ENCODE peak calls at places on chromosomes 16 and 17, in nine cellular contexts. C is transverse colon; X is colonic mucosa; N is H9; M is CD8-positive, alpha-beta T cell; T is stomach; D is A549; A is mucosa of descending colon; H is testis. Q is an unnamed sample.

GRCh38 chr16:14509675-14510132 is 120.4 kb downstream of the PARN start:
- DNase-seq in H (no peak), D (no peak), A (no peak), M (no peak), C (no peak), N (no peak), T (no peak), X (no peak), Q (no peak)

GRCh38 chr16:68469728-68470460 is 21.6 kb upstream of the SMPD3 start:
- DNase-seq in D (no peak), H (no peak), N (no peak), T (no peak), X (no peak), A (no peak), C (no peak), M (no peak), Q (no peak)

GRCh38 chr17:30956764-30957374 is 14.0 kb upstream of the RNF135 start:
- DNase-seq in D (no peak), X (no peak), H (no peak), C (no peak), M (no peak), N (peak; percentile 55), T (no peak), A (no peak), Q (no peak)

GRCh38 chr17:75909812-75910274 is 5.2 kb upstream of the MRPL38 start:
- DNase-seq in M (no peak), N (no peak), T (no peak), D (no peak), A (no peak), H (peak; percentile 85), X (no peak), C (no peak), Q (no peak)

GRCh38 chr17:44968225-44969143 is at the start of gene C1QL1:
- DNase-seq in A (peak; percentile 95), M (peak; percentile 82), H (peak; percentile 92), T (peak; percentile 92), X (peak; percentile 92), C (peak; percentile 92), N (peak; percentile 98), D (peak; percentile 90), Q (peak; percentile 94)

GRCh38 chr17:78915872-78916632 is 9.1 kb downstream of the TIMP2 start:
- DNase-seq in M (no peak), N (no peak), T (peak; percentile 42), X (peak; percentile 53), H (peak; percentile 60), D (peak; percentile 74), C (peak; percentile 55), A (peak; percentile 53), Q (peak; percentile 57)

GRCh38 chr17:78416791-78417530 is 38.5 kb downstream of the PGS1 start:
- DNase-seq in X (peak; percentile 65), D (no peak), N (no peak), A (peak; percentile 54), M (no peak), H (peak; percentile 61), C (peak; percentile 42), T (no peak), Q (no peak)

GRCh38 chr17:72273301-72274056 is 152.7 kb downstream of the SOX9 start:
- DNase-seq in M (no peak), N (no peak), A (no peak), X (no peak), T (no peak), D (no peak), H (no peak), C (no peak), Q (no peak)

GRCh38 chr17:78324391-78325075 is 35.3 kb downstream of the SOCS3 start:
- DNase-seq in X (peak; percentile 65), H (peak; percentile 82), C (peak; percentile 60), M (no peak), D (peak; percentile 66), A (peak; percentile 67), T (no peak), N (peak; percentile 78), Q (peak; percentile 91)

GRCh38 chr16:84484579-84485254 is 19.7 kb downstream of the MEAK7 start:
- DNase-seq in X (peak; percentile 70), T (peak; percentile 64), D (peak; percentile 62), N (no peak), M (no peak), A (peak; percentile 69), C (peak; percentile 55), H (peak; percentile 84), Q (peak; percentile 62)

GRCh38 chr17:59812139-59812538 is 80.6 kb downstream of the TUBD1 start:
- DNase-seq in A (no peak), X (no peak), N (no peak), H (no peak), D (no peak), T (no peak), C (no peak), M (no peak), Q (no peak)

GRCh38 chr17:57284583-57284982 is 28.3 kb downstream of the MSI2 start:
- DNase-seq in M (no peak), D (no peak), C (no peak), T (no peak), H (no peak), A (no peak), X (no peak), N (no peak), Q (no peak)

GRCh38 chr16:337975-338575 is 14.4 kb downstream of the AXIN1 start:
- DNase-seq in H (no peak), D (no peak), N (no peak), C (no peak), A (no peak), M (no peak), T (no peak), X (no peak), Q (no peak)
- H3K4me1 ChIP-seq in H (no peaks in the 10 kb centered on the region), D (peaks cover 14% of the 10 kb centered on the region), N (no peaks in the 10 kb centered on the region), C (peaks cover 11% of the 10 kb centered on the region), A (peaks cover 12% of the 10 kb centered on the region), M (peaks cover 64% of the 10 kb centered on the region), T (peaks cover 34% of the 10 kb centered on the region), X (peaks cover 13% of the 10 kb centered on the region), Q (peaks cover 19% of the 10 kb centered on the region)

GRCh38 chr16:47049901-47050583 is 76.6 kb upstream of the DNAJA2 start:
- DNase-seq in M (no peak), N (no peak), D (no peak), A (no peak), H (no peak), X (no peak), C (no peak), T (no peak), Q (no peak)
- TF ChIP-seq CTCF in M (no peak), N (no peak), D (no peak), A (no peak), H (no peak), X (no peak), C (no peak), T (no peak), Q (no peak)

DNA sequence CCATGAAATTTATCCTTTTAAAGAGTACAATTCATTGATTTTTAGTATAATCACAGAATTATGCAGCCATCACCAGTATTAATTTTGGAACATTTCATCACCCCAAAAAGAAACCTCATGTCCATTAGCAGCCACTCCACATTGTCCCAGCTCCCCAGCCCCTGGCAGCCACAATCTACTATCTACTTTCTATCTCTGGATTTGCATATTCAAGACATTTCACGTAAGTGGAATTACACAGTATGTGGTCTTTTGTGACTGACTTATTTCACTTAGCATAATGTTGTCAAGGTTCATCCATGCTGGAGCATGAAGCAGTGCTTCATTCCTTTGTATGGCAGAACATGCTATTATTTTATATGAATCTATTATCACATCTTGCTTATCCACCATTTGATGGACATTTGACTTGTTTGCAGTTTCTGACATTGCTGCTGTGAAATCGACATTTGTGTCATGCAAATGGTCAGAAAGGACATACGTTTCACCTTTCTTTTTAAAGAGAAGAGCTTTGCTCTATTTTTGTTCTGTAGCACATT is 10.7 kb downstream of the METTL9 start:
- DNase-seq in M (no peak), X (no peak), N (no peak), D (no peak), T (no peak), C (no peak), A (no peak), H (no peak), Q (no peak)
- H3K4me1 ChIP-seq in M (peaks cover 56% of the 10 kb centered on the region), X (peaks cover 20% of the 10 kb centered on the region), N (peaks cover 14% of the 10 kb centered on the region), D (peaks cover 23% of the 10 kb centered on the region), T (peaks cover 75% of the 10 kb centered on the region), C (peaks cover 25% of the 10 kb centered on the region), A (peaks cover 7% of the 10 kb centered on the region), H (peaks cover 10% of the 10 kb centered on the region), Q (peaks cover 46% of the 10 kb centered on the region)

GRCh38 chr17:83076930-83077329 is 2.5 kb upstream of the METRNL start:
- DNase-seq in M (no peak), H (no peak), T (no peak), A (no peak), X (no peak), D (peak; percentile 57), C (no peak), N (no peak), Q (no peak)
- TF ChIP-seq CTCF in M (no peak), H (no peak), T (no peak), A (no peak), X (no peak), D (peak; percentile 54), C (peak; percentile 31), N (peak; percentile 40), Q (peak; percentile 32)

DNA sequence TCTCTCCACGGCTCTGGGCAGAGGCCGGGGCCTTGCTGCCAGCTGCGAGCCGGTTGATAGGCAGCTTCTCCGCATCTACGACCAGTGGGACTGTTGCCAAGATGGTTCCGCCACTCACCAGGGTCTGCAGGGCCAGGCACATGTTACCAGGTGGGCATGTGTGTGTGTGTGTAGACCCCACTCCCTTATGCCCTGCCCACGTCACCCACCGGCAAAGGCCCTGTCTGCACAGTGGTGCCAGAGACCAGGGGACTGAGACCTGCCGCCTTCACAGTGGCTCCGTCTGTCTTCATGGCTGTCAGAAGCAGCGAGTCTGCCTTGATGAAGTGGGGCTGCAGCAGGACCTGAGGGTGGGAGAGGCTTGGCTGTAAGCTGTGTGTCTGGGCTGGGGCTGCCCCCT is 17.7 kb downstream of the SREBF1 start:
- DNase-seq in X (no peak), C (no peak), A (no peak), T (no peak), M (no peak), N (no peak), H (no peak), D (no peak), Q (no peak)
- H3K4me1 ChIP-seq in X (peaks cover 42% of the 10 kb centered on the region), C (peaks cover 56% of the 10 kb centered on the region), A (peaks cover 50% of the 10 kb centered on the region), T (peaks cover 80% of the 10 kb centered on the region), M (peaks cover 50% of the 10 kb centered on the region), N (peaks cover 5% of the 10 kb centered on the region), H (peaks cover 43% of the 10 kb centered on the region), D (peaks cover 85% of the 10 kb centered on the region), Q (peaks cover 95% of the 10 kb centered on the region)

GRCh38 chr16:4802659-4803287 is 340 bp upstream of the ROGDI start:
- DNase-seq in T (peak; percentile 93), H (peak; percentile 96), A (peak; percentile 96), M (peak; percentile 81), X (peak; percentile 93), D (peak; percentile 91), N (peak; percentile 95), C (peak; percentile 93), Q (peak; percentile 94)
- TF ChIP-seq CTCF in T (peak; percentile 26), H (peak; percentile 38), A (no peak), M (no peak), X (no peak), D (no peak), N (no peak), C (peak; percentile 54), Q (peak; percentile 54)